ENCODE peak calls at places on chromosomes 1 and 21, in five cellular contexts. R, Z, T, P and W are unnamed samples. For H3K9me3, the result is how much of the 10 kb centered on the place peaks cover.

GRCh38 chr1:154115180-154115579 is 39.7 kb downstream of the NUP210L start:
- DNase-seq in Z (no peak), T (peak), P (no peak), R (no peak), W (no peak)

GRCh38 chr1:23577056-23577985 is 18.0 kb upstream of the ID3 start:
- DNase-seq in Z (peak), P (peak), R (peak), T (no peak), W (peak)

GRCh38 chr1:65407875-65408274 is 12.6 kb upstream of the LEPR start:
- DNase-seq in P (no peak), T (no peak), Z (no peak), R (no peak), W (no peak)

GRCh38 chr1:209207126-209207700 is 376.3 kb upstream of the CAMK1G start:
- DNase-seq in T (no peak), Z (no peak), P (no peak), R (peak), W (no peak)

GRCh38 chr1:20587639-20588017 is 1.3 kb upstream of the CDA start:
- DNase-seq in R (peak), P (no peak), Z (peak), T (no peak), W (no peak)

GRCh38 chr1:177432897-177433296 is 262.1 kb downstream of the BRINP2 start:
- DNase-seq in Z (no peak), T (no peak), P (peak), R (peak), W (peak)

GRCh38 chr1:63915121-63915520 is 141.3 kb downstream of the ROR1 start:
- DNase-seq in R (peak), P (peak), T (no peak), Z (peak), W (peak)

GRCh38 chr1:185309566-185309965 is 7.5 kb downstream of the IVNS1ABP start:
- DNase-seq in T (no peak), P (no peak), Z (no peak), R (no peak), W (no peak)

GRCh38 chr1:106584127-106584526 is 472.3 kb upstream of the PRMT6 start:
- DNase-seq in T (no peak), Z (peak), R (peak), P (no peak), W (no peak)

GRCh38 chr1:94310570-94311270 is 73.3 kb upstream of the ARHGAP29 start:
- DNase-seq in R (no peak), P (no peak), T (no peak), Z (no peak), W (no peak)

GRCh38 chr1:27011058-27011764 is 1.4 kb downstream of the TENT5B start:
- DNase-seq in Z (peak), T (no peak), R (peak), P (no peak), W (no peak)

GRCh38 chr1:238944028-238944427 is 442.3 kb upstream of the CHRM3 start:
- DNase-seq in P (no peak), R (no peak), T (no peak), Z (no peak), W (no peak)

GRCh38 chr1:94434339-94435092 is 16.3 kb downstream of the ABCD3 start:
- DNase-seq in R (peak), T (no peak), Z (no peak), P (no peak), W (no peak)

GRCh38 chr1:50328552-50328951 is 94.7 kb downstream of the DMRTA2 start:
- DNase-seq in Z (no peak), T (no peak), P (no peak), R (no peak), W (no peak)

GRCh38 chr1:32780628-32781267 is 36.4 kb downstream of the YARS1 start:
- DNase-seq in R (no peak), Z (no peak), T (no peak), P (no peak), W (no peak)

GRCh38 chr1:23291706-23292105 is 52.4 kb downstream of the HNRNPR start:
- DNase-seq in P (no peak), T (no peak), R (no peak), Z (no peak), W (no peak)

GRCh38 chr21:18741954-18742353 is 338.4 kb upstream of the TMPRSS15 start:
- DNase-seq in Z (no peak), R (no peak), P (no peak), T (no peak), W (no peak)

GRCh38 chr1:112544011-112544688 is 35.4 kb downstream of the WNT2B start:
- DNase-seq in T (no peak), R (peak), P (no peak), Z (peak), W (no peak)

GRCh38 chr21:41664881-41665765 is 101.7 kb downstream of the RIPK4 start:
- DNase-seq in R (peak), Z (peak), T (no peak), P (no peak), W (no peak)

GRCh38 chr1:197917813-197918646 is 858 bp downstream of the LHX9 start:
- DNase-seq in P (no peak), T (no peak), Z (no peak), R (peak), W (no peak)

GRCh38 chr1:109277434-109278204 is 5.3 kb downstream of the PSRC1 start:
- DNase-seq in P (peak), Z (no peak), T (peak), R (peak), W (peak)

GRCh38 chr1:202671388-202671787 is 38.9 kb downstream of the SYT2 start:
- DNase-seq in R (peak), P (no peak), T (no peak), Z (no peak), W (no peak)

GRCh38 chr1:31122779-31123178 is 57.3 kb upstream of the PUM1 start:
- DNase-seq in R (peak), T (no peak), P (no peak), Z (no peak), W (no peak)

GRCh38 chr1:149986486-149987296 is 23.8 kb downstream of the OTUD7B start:
- DNase-seq in T (no peak), R (peak), Z (peak), P (no peak), W (no peak)

GRCh38 chr21:44800103-44800502 is 1.5 kb downstream of the UBE2G2 start:
- DNase-seq in Z (peak), R (peak), P (peak), T (no peak), W (no peak)

GRCh38 chr1:53617382-53618217 is 121.4 kb downstream of the GLIS1 start:
- DNase-seq in P (no peak), Z (peak), T (no peak), R (peak), W (no peak)

GRCh38 chr21:42062543-42063022 is 8.5 kb upstream of the UMODL1 start:
- DNase-seq in Z (no peak), R (no peak), P (peak), T (peak), W (peak)

GRCh38 chr21:45636921-45637646 is 6.4 kb upstream of the PCBP3 start:
- DNase-seq in P (no peak), R (peak), Z (no peak), T (no peak), W (no peak)

GRCh38 chr21:45580576-45581321 is 38.5 kb upstream of the SLC19A1 start:
- DNase-seq in Z (no peak), T (no peak), P (no peak), R (no peak), W (no peak)

GRCh38 chr1:110436635-110437034 is 14.3 kb upstream of the PROK1 start:
- DNase-seq in Z (peak), T (no peak), R (peak), P (no peak), W (no peak)

GRCh38 chr1:27109103-27109822 is 45.7 kb downstream of the SLC9A1 start:
- DNase-seq in T (no peak), Z (no peak), P (peak), R (peak), W (peak)

DNA sequence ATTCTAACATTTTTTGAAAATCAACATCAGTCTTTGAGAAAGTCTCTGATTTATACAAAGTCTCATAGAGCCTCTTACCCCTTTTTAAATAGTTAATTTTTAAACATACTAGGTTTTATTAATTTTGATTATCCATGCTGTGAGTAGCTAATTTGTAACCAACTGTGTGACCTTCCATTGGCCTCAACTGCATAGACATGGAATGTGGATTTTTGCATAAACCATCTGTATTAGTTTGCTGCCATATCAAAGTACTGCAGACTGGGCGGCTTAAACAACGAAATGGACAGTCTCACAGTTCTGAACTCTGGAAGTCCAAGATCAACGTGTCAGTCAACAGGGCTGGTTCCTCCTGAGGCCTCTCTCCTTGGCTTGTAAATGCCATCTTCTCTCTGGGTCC is 89.2 kb upstream of the AJAP1 start:
- DNase-seq in R (no peak), Z (no peak), T (no peak), P (no peak), W (no peak)
- H3K9me3 ChIP-seq in R (under half), Z (under half), T (under half), P (under half), W (under half)

GRCh38 chr21:29798840-29799239 is 141.0 kb downstream of the GRIK1 start:
- DNase-seq in R (no peak), P (no peak), T (no peak), Z (no peak), W (no peak)
- H3K9me3 ChIP-seq in R (under half), P (under half), T (under half), Z (under half), W (under half)

DNA sequence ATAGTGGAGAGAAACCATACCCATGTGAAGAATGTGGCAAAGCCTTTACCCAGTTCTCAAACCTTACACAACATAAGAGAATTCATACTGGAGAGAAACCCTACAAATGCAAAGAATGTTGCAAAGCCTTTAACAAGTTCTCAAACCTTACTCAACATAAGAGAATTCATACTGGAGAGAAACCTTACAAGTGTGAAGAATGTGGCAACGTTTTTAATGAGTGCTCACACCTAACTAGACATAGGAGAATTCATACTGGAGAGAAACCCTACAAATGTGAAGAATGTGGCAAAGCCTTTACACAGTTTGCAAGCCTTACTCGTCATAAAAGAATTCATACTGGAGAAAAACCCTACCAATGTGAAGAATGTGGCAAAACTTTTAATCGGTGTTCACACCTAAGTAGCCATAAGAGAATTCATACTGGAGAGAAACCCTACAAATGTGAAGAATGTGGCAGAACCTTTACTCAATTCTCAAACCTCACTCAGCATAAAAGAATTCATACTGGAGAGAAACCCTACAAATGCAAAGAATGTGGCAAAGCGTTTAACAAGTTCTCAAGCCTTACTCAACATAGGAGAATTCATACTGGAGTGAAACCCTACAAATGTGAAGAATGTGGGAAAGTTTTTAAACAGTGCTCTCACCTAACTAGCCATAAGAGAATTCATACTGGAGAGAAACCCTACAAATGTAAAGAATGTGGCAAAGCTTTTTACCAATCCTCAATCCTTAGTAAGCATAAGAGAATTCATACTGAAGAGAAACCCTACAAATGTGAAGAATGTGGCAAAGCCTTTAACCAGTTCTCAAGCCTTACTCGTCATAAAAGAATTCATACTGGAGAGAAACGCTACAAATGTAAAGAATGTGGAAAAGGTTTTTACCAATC is 80.0 kb downstream of the JMJD4 start:
- DNase-seq in T (no peak), R (no peak), P (peak), Z (no peak), W (no peak)
- H3K9me3 ChIP-seq in T (under half), R (under half), P (half or more), Z (under half), W (half or more)

GRCh38 chr1:91913018-91913417 is 27.1 kb upstream of the TGFBR3 start:
- DNase-seq in P (no peak), R (peak), Z (no peak), T (no peak), W (no peak)
- H3K9me3 ChIP-seq in P (under half), R (under half), Z (under half), T (under half), W (under half)

GRCh38 chr1:13597166-13597565 is 13.5 kb downstream of the PDPN start:
- DNase-seq in R (no peak), Z (no peak), P (no peak), T (no peak), W (no peak)
- H3K9me3 ChIP-seq in R (under half), Z (under half), P (under half), T (under half), W (under half)

DNA sequence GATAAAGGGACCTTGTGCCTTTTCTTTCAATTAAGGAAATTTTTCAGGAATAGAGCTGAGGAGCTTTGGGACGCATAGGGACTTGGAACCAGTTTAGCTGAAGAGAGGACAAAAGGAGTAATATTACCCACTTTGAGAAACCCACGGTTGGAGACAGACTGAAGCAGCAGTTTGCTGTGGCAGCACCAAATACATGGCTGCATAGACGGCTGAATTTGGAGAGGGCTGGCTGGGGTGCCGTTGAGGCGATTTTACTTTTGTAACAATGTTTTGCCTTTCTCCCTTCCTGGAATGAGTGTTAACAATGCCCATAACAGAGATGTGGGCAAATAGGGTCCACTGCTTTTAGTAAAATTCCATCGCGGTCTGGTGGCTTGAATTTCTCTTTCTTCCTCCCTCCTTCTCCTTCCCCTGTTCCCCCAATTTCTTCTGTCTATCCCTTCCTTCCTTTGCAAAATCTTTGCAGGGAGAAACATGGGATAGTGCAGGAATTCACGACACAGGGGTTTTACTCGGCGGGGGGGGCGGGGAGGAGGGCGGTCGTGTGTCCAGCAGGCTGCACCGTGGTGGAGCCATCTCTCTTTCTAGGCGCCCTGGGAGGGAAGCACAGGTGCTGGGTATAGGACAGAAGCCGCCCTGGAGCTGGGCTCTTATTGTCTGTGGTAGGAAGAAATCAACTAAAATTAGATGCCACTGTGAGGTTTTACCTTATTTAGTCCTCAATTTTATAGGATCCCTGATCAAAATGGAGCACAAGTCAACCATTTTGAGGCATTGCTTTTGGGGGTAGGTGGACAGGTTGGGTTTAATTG is 6.8 kb downstream of the LHX4 start:
- DNase-seq in P (no peak), R (no peak), Z (no peak), T (no peak), W (no peak)
- H3K9me3 ChIP-seq in P (under half), R (under half), Z (under half), T (under half), W (under half)